ENCODE peak calls at places on chromosomes 1 and 21, in six cellular contexts. P is ACHN, R is OCI-LY7, J is T follicular helper cell, M is kidney, G is AG08395. V is an unnamed sample.

GRCh38 chr21:45309069-45309521 is 21.4 kb upstream of the POFUT2 start:
- DNase-seq in G (no peak), J (no peak), M (peak), R (peak), P (peak), V (peak)

GRCh38 chr1:101051688-101052638 is 26.4 kb upstream of the DPH5 start:
- DNase-seq in R (peak), J (no peak), P (no peak), G (no peak), M (no peak), V (no peak)

GRCh38 chr21:34684174-34684876 is 15.5 kb downstream of the CLIC6 start:
- DNase-seq in J (no peak), M (no peak), G (no peak), P (no peak), R (no peak), V (no peak)

GRCh38 chr1:89724369-89725015 is 91.6 kb downstream of the LRRC8C start:
- DNase-seq in P (no peak), J (no peak), M (no peak), R (peak), G (no peak), V (peak)

GRCh38 chr1:12305377-12305776 is 75.5 kb downstream of the VPS13D start:
- DNase-seq in M (no peak), P (no peak), G (no peak), J (no peak), R (no peak), V (no peak)

GRCh38 chr1:213720032-213720431 is 267.7 kb upstream of the PROX1 start:
- DNase-seq in J (no peak), M (no peak), G (no peak), P (no peak), R (no peak), V (no peak)

GRCh38 chr21:42513985-42514882 is 582 bp downstream of the SLC37A1 start:
- DNase-seq in P (peak), G (no peak), R (peak), M (peak), J (peak), V (peak)

GRCh38 chr1:1665815-1666251 is 7.0 kb upstream of the CDK11B start:
- DNase-seq in M (peak), G (no peak), J (no peak), R (peak), P (peak), V (peak)

GRCh38 chr1:153963850-153964331 is 554 bp upstream of the SLC39A1 start:
- DNase-seq in M (peak), G (no peak), J (no peak), P (peak), R (no peak), V (no peak)

GRCh38 chr1:37471345-37472231 is 2.8 kb upstream of the ZC3H12A start:
- DNase-seq in J (no peak), M (peak), G (peak), R (no peak), P (peak), V (no peak)

GRCh38 chr1:162235261-162235780 is 141.3 kb downstream of the SPATA46 start:
- DNase-seq in J (no peak), R (no peak), P (peak), G (peak), M (peak), V (no peak)

GRCh38 chr1:116732726-116733125 is 21.5 kb upstream of the CD2 start:
- DNase-seq in P (no peak), R (no peak), M (no peak), G (no peak), J (no peak), V (no peak)

GRCh38 chr1:45995298-45995697 is 137.1 kb downstream of the PIK3R3 start:
- DNase-seq in G (no peak), R (no peak), P (no peak), M (no peak), J (no peak), V (no peak)

GRCh38 chr1:182003953-182004586 is 57.4 kb downstream of the ZNF648 start:
- DNase-seq in R (no peak), P (no peak), G (no peak), M (no peak), J (no peak), V (no peak)

GRCh38 chr1:27519341-27520258 is 29.6 kb upstream of the WASF2 start:
- DNase-seq in G (no peak), M (peak), R (no peak), J (no peak), P (peak), V (no peak)

GRCh38 chr21:43694437-43695079 is 24.4 kb upstream of the PDXK start:
- DNase-seq in J (no peak), R (no peak), M (peak), P (no peak), G (no peak), V (no peak)

GRCh38 chr1:41895552-41895951 is 23.2 kb downstream of the HIVEP3 start:
- DNase-seq in M (no peak), R (no peak), G (no peak), J (no peak), P (no peak), V (no peak)

GRCh38 chr1:109975718-109976117 is 8.8 kb upstream of the AHCYL1 start:
- DNase-seq in J (no peak), G (peak), R (no peak), M (no peak), P (peak), V (no peak)

GRCh38 chr1:112619518-112620458 is at the start of gene CAPZA1:
- DNase-seq in J (peak), M (peak), P (peak), G (peak), R (peak), V (peak)

GRCh38 chr1:48470506-48470905 is 1.5 kb downstream of the SPATA6 start:
- DNase-seq in G (peak), M (peak), R (no peak), J (no peak), P (peak), V (no peak)

GRCh38 chr1:77438239-77438913 is 156.6 kb downstream of the AK5 start:
- DNase-seq in M (no peak), R (no peak), G (peak), J (no peak), P (no peak), V (no peak)

GRCh38 chr1:3429766-3430165 is 24.7 kb upstream of the ARHGEF16 start:
- DNase-seq in P (no peak), R (no peak), M (peak), G (no peak), J (no peak), V (no peak)

GRCh38 chr1:54355931-54356679 is 50.1 kb downstream of the SSBP3 start:
- DNase-seq in M (no peak), R (peak), J (no peak), P (no peak), G (no peak), V (peak)

GRCh38 chr1:38958967-38959366 is 17.3 kb upstream of the RHBDL2 start:
- DNase-seq in R (no peak), P (peak), M (no peak), G (peak), J (no peak), V (no peak)

GRCh38 chr1:153946622-153947246 is at the start of gene DENND4B:
- DNase-seq in G (peak), M (peak), R (peak), J (peak), P (peak), V (peak)

GRCh38 chr1:203807211-203807610 is 11.8 kb downstream of the ZBED6 start:
- DNase-seq in P (no peak), R (no peak), J (no peak), G (peak), M (no peak), V (no peak)

GRCh38 chr1:16615253-16616252 is 2.2 kb upstream of the NBPF1 start:
- DNase-seq in R (no peak), G (no peak), M (peak), J (no peak), P (no peak), V (no peak)

GRCh38 chr1:245001252-245001651 is 136.9 kb upstream of the HNRNPU start:
- DNase-seq in P (no peak), M (no peak), R (no peak), J (no peak), G (no peak), V (no peak)

GRCh38 chr1:89908294-89908992 is 86.5 kb upstream of the ZNF326 start:
- DNase-seq in P (no peak), M (no peak), J (no peak), G (no peak), R (no peak), V (no peak)

GRCh38 chr1:93844262-93845045 is 34.6 kb downstream of the DNTTIP2 start:
- DNase-seq in R (peak), P (peak), M (no peak), G (peak), J (peak), V (peak)

GRCh38 chr1:157025321-157025720 is 20.2 kb downstream of the ARHGEF11 start:
- DNase-seq in M (no peak), G (no peak), R (no peak), J (no peak), P (no peak), V (no peak)

GRCh38 chr1:8963940-8964339 is 18.3 kb downstream of the CA6 start:
- DNase-seq in G (no peak), J (no peak), R (no peak), M (no peak), P (no peak), V (no peak)

GRCh38 chr1:231162300-231162969 is 577 bp downstream of the TRIM67 start:
- DNase-seq in J (peak), M (peak), P (peak), R (no peak), G (peak), V (peak)

GRCh38 chr1:111600886-111601386 is 18.7 kb upstream of the RAP1A start:
- DNase-seq in M (no peak), J (no peak), G (no peak), R (peak), P (no peak), V (no peak)

GRCh38 chr1:197399691-197400521 is 131.9 kb downstream of the CRB1 start:
- DNase-seq in J (no peak), P (peak), R (peak), M (no peak), G (peak), V (peak)